ENCODE peak calls at places on chromosomes 16 and 17, in nine cellular contexts. T is cardiac muscle cell, P is lower lobe of right lung, Q is heart left ventricle, O is dorsolateral prefrontal cortex, G is tibial nerve, N is transverse colon, D is prostate gland, Y is IMR-90. A is an unnamed sample.

GRCh38 chr16:57592591-57593003 is 35.8 kb upstream of the ADGRG1 start:
- DNase-seq in T (no peak), P (no peak), Q (peak), O (no peak), G (no peak), N (peak), D (no peak), Y (no peak), A (no peak)

GRCh38 chr17:36001109-36001735 is at the start of gene CCL15:
- DNase-seq in T (no peak), P (no peak), Q (no peak), O (no peak), G (no peak), N (peak), D (no peak), Y (no peak), A (no peak)

GRCh38 chr17:63753215-63753614 is 11.6 kb upstream of the STRADA start:
- DNase-seq in T (no peak), P (no peak), Q (no peak), O (no peak), G (no peak), N (no peak), D (no peak), Y (no peak), A (no peak)

GRCh38 chr17:42322382-42323267 is 34.3 kb downstream of the STAT5A start:
- DNase-seq in T (peak), P (peak), Q (peak), O (peak), G (peak), N (peak), D (peak), Y (peak), A (peak)

GRCh38 chr17:38892083-38892482 is 22.2 kb downstream of the LASP1 start:
- DNase-seq in T (no peak), P (no peak), Q (no peak), O (no peak), G (no peak), N (no peak), D (no peak), Y (no peak), A (no peak)

GRCh38 chr16:6605490-6605889 is 727.2 kb upstream of the RBFOX1 start:
- DNase-seq in T (no peak), P (no peak), Q (no peak), O (no peak), G (no peak), N (no peak), D (peak), Y (no peak), A (no peak)

GRCh38 chr17:33375783-33376182 is 82.7 kb upstream of the ASIC2 start:
- DNase-seq in T (no peak), P (no peak), Q (no peak), O (no peak), G (no peak), N (no peak), D (no peak), Y (no peak), A (no peak)

GRCh38 chr16:1535391-1536291 is 2.2 kb downstream of the TMEM204 start:
- DNase-seq in T (no peak), P (no peak), Q (peak), O (no peak), G (no peak), N (no peak), D (no peak), Y (no peak), A (no peak)

DNA sequence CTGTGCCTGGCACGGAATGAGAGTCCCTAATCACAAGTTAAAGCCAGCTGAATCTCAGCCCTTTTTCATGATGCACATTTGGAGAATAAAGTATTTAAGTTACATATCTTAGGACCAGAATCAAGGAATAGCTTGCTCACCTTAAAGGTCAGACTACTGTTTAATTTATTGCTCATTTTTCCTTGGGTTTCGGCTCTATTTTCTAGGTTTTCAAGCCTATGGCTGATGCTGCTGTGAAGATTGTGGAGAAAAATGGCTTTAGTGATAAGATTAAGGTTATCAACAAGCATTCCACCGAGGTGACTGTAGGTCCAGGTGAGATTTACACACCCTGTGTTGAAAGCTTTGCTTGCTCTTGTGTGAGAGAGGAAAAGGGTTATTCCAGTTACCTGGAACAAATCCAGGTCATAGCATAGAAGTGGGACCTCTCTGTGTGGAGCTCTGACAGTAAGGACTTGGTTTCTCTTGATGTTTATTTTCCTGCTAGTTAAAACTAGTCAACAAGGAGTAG is 18.1 kb downstream of the PRMT7 start:
- DNase-seq in T (no peak), P (no peak), Q (no peak), O (no peak), G (no peak), N (no peak), D (no peak), Y (no peak), A (no peak)
- TF ChIP-seq CTCF in T (no peak), P (no peak), Q (no peak), O (peak), G (no peak), N (no peak), D (no peak), Y (no peak), A (no peak)

DNA sequence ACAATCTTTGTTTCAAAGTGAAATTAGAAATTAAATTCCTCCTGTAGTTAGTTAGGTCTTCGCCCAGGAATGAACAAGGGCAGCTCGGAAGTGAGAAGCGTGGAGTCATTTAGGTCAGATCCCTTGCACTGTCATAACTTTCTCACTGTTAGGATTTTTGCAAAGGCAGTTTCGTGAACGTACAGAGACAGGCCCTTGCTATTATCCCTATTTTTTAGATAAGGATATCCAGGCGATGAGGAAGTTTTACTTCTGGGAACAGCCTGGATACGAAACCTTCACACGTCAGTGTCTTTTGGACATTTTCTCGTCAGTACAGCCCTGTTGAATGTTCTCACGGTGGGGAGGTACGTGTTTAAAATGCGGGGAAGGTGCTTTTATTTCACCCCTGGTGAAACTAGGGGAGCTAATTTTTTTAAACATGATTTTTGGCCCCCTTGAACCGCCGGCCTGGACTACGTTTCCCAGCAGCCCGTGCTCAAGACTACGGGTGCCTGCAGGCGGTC is 288 bp upstream of the RBL2 start:
- DNase-seq in T (peak), P (no peak), Q (no peak), O (no peak), G (peak), N (no peak), D (no peak), Y (peak), A (no peak)
- H3K27ac ChIP-seq in T (no peak), P (peak), Q (peak), O (peak), G (peak), N (peak), D (peak), Y (peak), A (peak)

DNA sequence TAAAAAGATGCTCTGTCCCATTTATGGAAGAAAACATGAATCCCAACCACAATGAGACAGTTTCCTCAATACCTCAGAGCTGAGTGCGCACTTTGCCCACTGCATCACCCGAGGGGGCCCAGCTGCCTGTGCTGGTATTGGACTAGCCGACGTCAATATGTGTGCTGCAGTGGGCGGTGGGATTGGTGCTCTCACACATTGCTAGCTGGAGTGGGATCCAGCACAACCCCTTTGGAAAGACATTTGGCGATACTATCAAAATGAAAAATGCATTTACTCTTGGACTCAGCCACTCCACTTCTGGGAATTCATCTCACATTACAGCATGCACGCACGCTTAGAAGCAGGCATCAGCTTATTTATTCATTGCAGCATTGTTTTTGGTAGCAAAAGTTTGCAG is 289.2 kb upstream of the FOXF1 start:
- DNase-seq in T (no peak), P (no peak), Q (no peak), O (peak), G (no peak), N (no peak), D (no peak), Y (peak), A (no peak)
- H3K4me3 ChIP-seq in T (no peak), P (no peak), Q (no peak), O (no peak), G (no peak), N (no peak), D (no peak), Y (no peak), A (no peak)

DNA sequence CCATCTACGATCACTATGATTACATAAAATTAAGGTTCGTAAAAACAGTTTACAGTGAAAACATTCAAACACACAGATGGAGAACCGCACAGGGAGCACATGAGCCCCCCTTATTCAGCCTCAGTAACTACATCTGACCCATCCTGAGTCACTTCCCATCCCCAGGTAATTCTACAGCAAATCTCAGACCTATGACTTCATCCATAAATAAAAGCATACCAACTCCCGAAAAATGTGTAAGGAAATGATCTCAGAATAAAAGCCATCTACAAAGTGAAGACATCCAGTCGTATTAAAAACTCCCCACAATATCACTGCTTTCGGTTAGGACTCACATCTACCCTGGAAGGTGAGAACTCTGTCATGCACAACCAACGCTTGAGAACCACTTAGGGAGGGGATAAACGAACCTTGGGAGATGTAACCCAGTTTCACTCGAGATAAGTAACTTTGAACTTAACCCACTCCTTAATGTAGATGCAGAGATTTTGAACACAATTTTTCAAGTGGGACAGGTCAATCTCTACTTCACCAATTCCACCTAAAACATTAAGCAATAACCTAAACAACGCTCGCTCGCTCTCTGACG is 1.3 kb downstream of the USP36 start:
- DNase-seq in T (no peak), P (no peak), Q (no peak), O (no peak), G (no peak), N (no peak), D (no peak), Y (peak), A (no peak)
- TF ChIP-seq CTCF in T (no peak), P (no peak), Q (no peak), O (no peak), G (no peak), N (no peak), D (no peak), Y (no peak), A (no peak)

GRCh38 chr17:47820023-47820789 is 1.4 kb downstream of the OSBPL7 start:
- DNase-seq in T (no peak), P (peak), Q (peak), O (no peak), G (no peak), N (peak), D (no peak), Y (no peak), A (no peak)
- H3K27ac ChIP-seq in T (no peak), P (peak), Q (no peak), O (no peak), G (no peak), N (peak), D (no peak), Y (no peak), A (no peak)

DNA sequence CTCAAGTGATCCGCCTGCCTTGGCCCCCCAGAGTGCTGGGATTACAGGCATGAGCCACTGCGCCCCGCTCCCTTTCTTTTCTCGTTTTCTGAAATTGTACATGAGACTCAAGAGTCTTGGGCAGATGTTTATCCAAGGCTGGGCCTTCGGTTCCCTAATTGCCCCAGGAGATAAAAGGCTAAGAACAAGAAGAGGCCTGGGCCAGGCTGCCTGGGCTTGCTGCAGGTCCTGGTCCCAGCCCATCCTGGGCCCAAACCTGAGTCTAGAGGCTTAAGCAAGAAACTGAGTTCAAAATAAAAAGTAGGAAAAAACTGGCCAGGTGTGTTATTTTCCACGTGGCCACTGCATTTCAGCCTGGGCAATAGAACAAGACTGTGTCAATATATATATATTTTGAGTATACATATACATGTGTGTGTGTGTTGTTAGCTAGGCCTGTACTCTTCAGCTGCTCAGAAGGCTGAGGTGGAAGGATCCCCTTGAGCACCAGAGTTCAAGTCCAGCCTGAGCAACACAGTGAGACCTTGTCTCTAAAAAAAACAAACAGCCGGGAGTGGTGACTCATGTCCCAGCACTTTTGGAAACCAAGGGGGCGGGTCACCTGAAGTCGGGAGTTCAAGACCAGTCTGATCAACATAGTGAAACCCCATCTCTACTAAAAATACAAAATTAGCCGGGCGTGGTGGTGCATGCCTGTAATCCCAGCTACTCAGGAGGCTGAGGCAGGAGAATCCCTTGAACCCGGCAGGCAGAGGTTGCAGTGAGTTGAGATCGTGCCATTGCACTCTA is 6.8 kb upstream of the CLUH start:
- DNase-seq in T (no peak), P (no peak), Q (no peak), O (no peak), G (no peak), N (no peak), D (no peak), Y (no peak), A (no peak)
- H3K4me3 ChIP-seq in T (no peak), P (no peak), Q (no peak), O (no peak), G (no peak), N (no peak), D (no peak), Y (no peak), A (no peak)

GRCh38 chr16:46612121-46612520 is 9.1 kb downstream of the SHCBP1 start:
- DNase-seq in T (no peak), P (no peak), Q (no peak), O (no peak), G (no peak), N (no peak), D (no peak), Y (no peak), A (no peak)
- TF ChIP-seq CTCF in T (no peak), P (no peak), Q (no peak), O (no peak), G (no peak), N (no peak), D (no peak), Y (no peak), A (no peak)

DNA sequence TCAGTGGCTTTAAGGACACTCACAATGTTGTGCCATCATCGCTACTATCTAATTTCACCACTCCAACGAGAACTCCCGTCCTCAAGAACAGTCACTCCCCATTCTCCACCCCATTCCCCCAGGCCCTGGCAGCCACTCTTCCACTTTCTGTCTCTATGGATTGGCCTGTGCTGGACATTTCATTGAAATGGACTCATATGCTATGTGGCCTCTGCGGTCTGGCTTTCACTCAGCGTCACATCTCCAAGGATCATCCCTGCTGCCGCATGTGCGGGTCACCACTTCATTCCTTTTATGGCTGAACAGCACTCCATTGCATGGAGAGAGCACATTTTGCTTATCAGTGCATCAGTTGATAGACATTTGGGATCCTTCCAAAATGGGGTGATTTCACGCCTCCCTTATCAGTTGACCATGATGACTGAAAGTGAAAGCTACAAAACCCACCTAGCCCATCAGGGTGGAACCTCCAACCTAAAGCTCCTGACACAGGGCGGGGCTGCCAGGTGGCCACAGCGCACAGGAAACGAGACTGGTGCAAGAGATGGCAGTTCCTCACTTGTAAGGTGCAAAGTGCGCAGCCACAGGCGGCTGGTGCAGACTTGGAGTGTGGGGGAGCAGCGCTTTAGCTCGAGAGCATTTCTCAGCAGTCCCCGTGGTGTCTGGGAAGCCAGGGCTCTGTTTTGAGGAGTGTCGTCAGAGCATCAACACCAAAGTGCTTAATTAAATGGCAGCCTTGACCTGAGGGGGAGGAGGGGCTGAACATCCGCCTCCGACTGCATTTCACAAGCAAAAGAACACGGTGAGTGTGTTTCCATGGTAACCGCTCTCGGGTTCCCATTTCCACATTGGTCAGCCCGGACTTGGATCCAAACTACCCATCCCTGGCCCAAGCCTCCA is 23.8 kb downstream of the COTL1 start:
- DNase-seq in T (peak), P (peak), Q (peak), O (peak), G (no peak), N (peak), D (no peak), Y (no peak), A (no peak)
- H3K27ac ChIP-seq in T (no peak), P (peak), Q (no peak), O (no peak), G (no peak), N (peak), D (no peak), Y (no peak), A (no peak)

DNA sequence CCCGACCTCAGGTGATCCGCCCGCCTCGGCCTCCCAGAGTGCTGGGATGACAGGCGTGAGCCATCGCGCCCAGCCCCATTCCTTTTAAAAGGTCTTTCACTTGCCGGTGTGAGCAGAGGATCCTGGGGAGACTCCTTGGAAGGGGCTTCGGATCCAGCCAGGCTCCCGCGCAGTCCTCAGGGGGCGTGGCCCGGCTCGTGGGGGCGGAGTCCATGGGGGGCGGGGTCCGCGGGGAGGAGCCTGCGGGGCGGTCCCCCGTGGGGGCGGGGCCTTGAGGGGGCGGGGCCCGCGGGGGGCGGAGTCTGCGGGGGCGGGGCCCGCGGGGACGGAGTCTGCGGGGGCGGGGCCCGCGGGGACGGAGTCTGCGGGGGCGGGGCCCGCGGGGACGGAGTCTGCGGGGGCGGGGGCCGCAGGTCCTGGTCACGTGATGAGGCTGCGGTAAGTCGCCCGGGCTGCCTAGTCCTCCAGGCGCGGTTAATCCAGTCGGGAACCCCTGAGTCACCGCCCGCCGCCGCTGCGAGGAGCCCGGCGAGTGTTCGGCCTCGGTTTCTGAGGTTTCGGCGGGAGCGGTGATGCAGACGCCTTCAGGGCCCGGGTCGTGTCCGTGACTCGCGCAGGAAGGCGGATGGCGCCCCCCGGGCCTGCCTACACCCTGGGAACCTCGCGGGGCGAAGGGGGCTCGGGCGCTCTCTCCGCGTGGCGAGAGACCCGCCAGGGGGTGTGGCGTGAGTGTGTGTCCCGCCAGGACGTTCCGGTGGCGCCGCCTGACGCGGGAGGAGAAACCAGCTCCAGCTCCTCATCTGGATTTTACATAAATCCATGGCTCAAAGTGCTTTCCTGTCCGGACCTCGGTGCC is 23.6 kb upstream of the ABR start:
- DNase-seq in T (peak), P (peak), Q (peak), O (no peak), G (peak), N (peak), D (peak), Y (peak), A (no peak)
- H3K4me3 ChIP-seq in T (peak), P (peak), Q (peak), O (peak), G (peak), N (peak), D (peak), Y (peak), A (peak)

A was measured in coronary artery.